ENCODE peak calls at places on chromosomes 7 and 10, in ten cellular contexts. W is T-helper 2 cell; I is ELF-1; T is hippocampal formation; H is neuronal stem cell; O is fibroblast of the aortic adventitia; R is foreskin keratinocyte; B is Jurkat, Clone E6-1; Q is HuH-7; X is substantia nigra. S is an unnamed sample.

GRCh38 chr10:18557960-18558359 is 93.4 kb downstream of the NSUN6 start:
- DNase-seq in O (no peak), B (no peak), W (no peak), Q (no peak), R (no peak), X (no peak), I (no peak), H (no peak), T (no peak), S (no peak)

GRCh38 chr7:47383064-47383463 is 198.8 kb downstream of the TNS3 start:
- DNase-seq in T (no peak), R (no peak), B (no peak), O (no peak), W (no peak), Q (no peak), H (peak), X (no peak), I (no peak), S (no peak)

GRCh38 chr10:21494221-21495001 is 31.1 kb downstream of the SKIDA1 start:
- DNase-seq in H (no peak), R (peak), Q (no peak), T (no peak), I (peak), O (no peak), W (no peak), B (no peak), X (no peak), S (no peak)

GRCh38 chr10:89940076-89940475 is 238.7 kb downstream of the KIF20B start:
- DNase-seq in Q (no peak), R (peak), T (no peak), O (no peak), I (no peak), H (no peak), X (no peak), W (no peak), B (no peak), S (no peak)

GRCh38 chr10:78914502-78915330 is 154.1 kb upstream of the ZMIZ1 start:
- DNase-seq in T (no peak), R (no peak), X (no peak), B (no peak), W (no peak), O (peak), I (no peak), Q (no peak), H (no peak), S (no peak)

GRCh38 chr7:37198188-37198905 is 250.3 kb downstream of the ELMO1 start:
- DNase-seq in W (no peak), I (no peak), B (no peak), R (no peak), T (no peak), X (no peak), H (no peak), Q (no peak), O (no peak), S (no peak)

GRCh38 chr10:26503911-26504310 is 65.8 kb downstream of the APBB1IP start:
- DNase-seq in T (no peak), H (no peak), O (no peak), I (peak), R (no peak), W (no peak), Q (no peak), B (no peak), X (no peak), S (no peak)

GRCh38 chr7:25965405-25966123 is 186.4 kb upstream of the NFE2L3 start:
- DNase-seq in R (peak), B (no peak), T (no peak), H (no peak), Q (no peak), X (no peak), O (no peak), W (no peak), I (no peak), S (no peak)

GRCh38 chr10:49171326-49172140 is 16.7 kb downstream of the TMEM273 start:
- DNase-seq in I (no peak), T (no peak), O (no peak), H (no peak), W (no peak), R (no peak), B (no peak), X (no peak), Q (no peak), S (no peak)

GRCh38 chr7:25369794-25370193 is 141.5 kb upstream of the NPVF start:
- DNase-seq in H (no peak), T (no peak), O (no peak), B (no peak), Q (no peak), W (no peak), X (no peak), I (no peak), R (no peak), S (no peak)

GRCh38 chr7:43077285-43077684 is 35.2 kb upstream of the HECW1 start:
- DNase-seq in W (no peak), H (no peak), X (no peak), B (no peak), I (peak), R (no peak), O (no peak), Q (no peak), T (no peak), S (no peak)

GRCh38 chr10:71799112-71799511 is 25.8 kb upstream of the VSIR start:
- DNase-seq in X (no peak), Q (no peak), W (no peak), H (no peak), R (no peak), I (no peak), T (no peak), B (no peak), O (no peak), S (no peak)

GRCh38 chr10:132107211-132107946 is 41.6 kb downstream of the JAKMIP3 start:
- DNase-seq in X (no peak), O (no peak), B (no peak), T (peak), W (no peak), Q (no peak), R (no peak), I (no peak), H (no peak), S (no peak)

GRCh38 chr7:134758981-134759380 is 20.5 kb upstream of the CALD1 start:
- DNase-seq in W (no peak), I (no peak), R (no peak), H (no peak), X (no peak), T (no peak), Q (no peak), B (no peak), O (no peak), S (no peak)